ENCODE peak calls at places on chromosome 17, in six cellular contexts. One of them, this sample, is unnamed.

GRCh38 chr17:72387487-72387886 is 266.7 kb downstream of the SOX9 start:
- DNase-seq in A549: peak; percentile 63
- DNase-seq in activated CD8-positive, alpha-beta T cell treated with anti-CD3 and anti-CD28 coated beads for 36 hours: no peak
- DNase-seq in cardiac muscle cell: peak; percentile 85
- DNase-seq in left ventricle myocardium inferior: no peak
- DNase-seq in AG09309: peak; percentile 83
- DNase-seq in this sample: no peak

GRCh38 chr17:81471804-81472456 is 40.7 kb downstream of the ACTG1 start:
- DNase-seq in left ventricle myocardium inferior: no peak
- DNase-seq in activated CD8-positive, alpha-beta T cell treated with anti-CD3 and anti-CD28 coated beads for 36 hours: peak; percentile 45
- DNase-seq in A549: peak; percentile 80
- DNase-seq in AG09309: peak; percentile 74
- DNase-seq in cardiac muscle cell: peak; percentile 28
- DNase-seq in this sample: no peak

GRCh38 chr17:46769531-46770438 is 48.7 kb downstream of the WNT3 start:
- DNase-seq in A549: no peak
- DNase-seq in AG09309: no peak
- DNase-seq in cardiac muscle cell: no peak
- DNase-seq in activated CD8-positive, alpha-beta T cell treated with anti-CD3 and anti-CD28 coated beads for 36 hours: peak; percentile 30
- DNase-seq in left ventricle myocardium inferior: no peak
- DNase-seq in this sample: no peak

GRCh38 chr17:48630925-48631692 is 5.0 kb upstream of the HOXB9 start:
- DNase-seq in AG09309: no peak
- DNase-seq in activated CD8-positive, alpha-beta T cell treated with anti-CD3 and anti-CD28 coated beads for 36 hours: no peak
- DNase-seq in cardiac muscle cell: no peak
- DNase-seq in A549: no peak
- DNase-seq in left ventricle myocardium inferior: no peak
- DNase-seq in this sample: no peak

GRCh38 chr17:78923660-78924453 is 1.3 kb downstream of the TIMP2 start:
- DNase-seq in activated CD8-positive, alpha-beta T cell treated with anti-CD3 and anti-CD28 coated beads for 36 hours: peak; percentile 84
- DNase-seq in A549: peak; percentile 62
- DNase-seq in AG09309: no peak
- DNase-seq in left ventricle myocardium inferior: peak; percentile 61
- DNase-seq in cardiac muscle cell: no peak
- DNase-seq in this sample: no peak

GRCh38 chr17:74852237-74853047 is 7.2 kb downstream of the GRIN2C start:
- DNase-seq in left ventricle myocardium inferior: no peak
- DNase-seq in cardiac muscle cell: peak; percentile 35
- DNase-seq in activated CD8-positive, alpha-beta T cell treated with anti-CD3 and anti-CD28 coated beads for 36 hours: peak; percentile 53
- DNase-seq in AG09309: no peak
- DNase-seq in A549: no peak
- DNase-seq in this sample: no peak

GRCh38 chr17:79910985-79911361 is 71.7 kb upstream of the CBX4 start:
- DNase-seq in AG09309: no peak
- DNase-seq in A549: no peak
- DNase-seq in left ventricle myocardium inferior: no peak
- DNase-seq in cardiac muscle cell: no peak
- DNase-seq in activated CD8-positive, alpha-beta T cell treated with anti-CD3 and anti-CD28 coated beads for 36 hours: no peak
- DNase-seq in this sample: no peak

GRCh38 chr17:31627960-31628359 is 231.1 kb downstream of the COPRS start:
- DNase-seq in activated CD8-positive, alpha-beta T cell treated with anti-CD3 and anti-CD28 coated beads for 36 hours: no peak
- DNase-seq in AG09309: peak; percentile 47
- DNase-seq in cardiac muscle cell: no peak
- DNase-seq in A549: no peak
- DNase-seq in left ventricle myocardium inferior: no peak
- DNase-seq in this sample: no peak

GRCh38 chr17:1002771-1003555 is 6.0 kb downstream of the TIMM22 start:
- DNase-seq in cardiac muscle cell: peak; percentile 37
- DNase-seq in activated CD8-positive, alpha-beta T cell treated with anti-CD3 and anti-CD28 coated beads for 36 hours: no peak
- DNase-seq in AG09309: peak; percentile 52
- DNase-seq in A549: no peak
- DNase-seq in left ventricle myocardium inferior: no peak
- DNase-seq in this sample: no peak

GRCh38 chr17:12637015-12637414 is 28.7 kb upstream of the MYOCD start:
- DNase-seq in cardiac muscle cell: peak; percentile 87
- DNase-seq in activated CD8-positive, alpha-beta T cell treated with anti-CD3 and anti-CD28 coated beads for 36 hours: no peak
- DNase-seq in A549: peak; percentile 89
- DNase-seq in AG09309: peak; percentile 89
- DNase-seq in left ventricle myocardium inferior: no peak
- DNase-seq in this sample: no peak

GRCh38 chr17:81366648-81367047 is 28.6 kb upstream of the BAHCC1 start:
- DNase-seq in A549: no peak
- DNase-seq in cardiac muscle cell: no peak
- DNase-seq in activated CD8-positive, alpha-beta T cell treated with anti-CD3 and anti-CD28 coated beads for 36 hours: no peak
- DNase-seq in AG09309: no peak
- DNase-seq in left ventricle myocardium inferior: no peak
- DNase-seq in this sample: no peak

GRCh38 chr17:8728251-8728925 is 16.2 kb downstream of the CCDC42 start:
- DNase-seq in AG09309: no peak
- DNase-seq in activated CD8-positive, alpha-beta T cell treated with anti-CD3 and anti-CD28 coated beads for 36 hours: no peak
- DNase-seq in cardiac muscle cell: peak; percentile 17
- DNase-seq in left ventricle myocardium inferior: no peak
- DNase-seq in A549: no peak
- DNase-seq in this sample: no peak

GRCh38 chr17:8016632-8017424 is 14.4 kb downstream of the GUCY2D start:
- DNase-seq in activated CD8-positive, alpha-beta T cell treated with anti-CD3 and anti-CD28 coated beads for 36 hours: peak; percentile 77
- DNase-seq in cardiac muscle cell: peak; percentile 76
- DNase-seq in AG09309: no peak
- DNase-seq in A549: peak; percentile 66
- DNase-seq in left ventricle myocardium inferior: no peak
- DNase-seq in this sample: no peak

GRCh38 chr17:43363926-43364285 is 34.9 kb upstream of the ARL4D start:
- DNase-seq in activated CD8-positive, alpha-beta T cell treated with anti-CD3 and anti-CD28 coated beads for 36 hours: no peak
- DNase-seq in cardiac muscle cell: no peak
- DNase-seq in AG09309: no peak
- DNase-seq in left ventricle myocardium inferior: no peak
- DNase-seq in A549: no peak
- DNase-seq in this sample: no peak

GRCh38 chr17:82876149-82876548 is 36.3 kb upstream of the ZNF750 start:
- DNase-seq in activated CD8-positive, alpha-beta T cell treated with anti-CD3 and anti-CD28 coated beads for 36 hours: no peak
- DNase-seq in A549: no peak
- DNase-seq in cardiac muscle cell: peak; percentile 5
- DNase-seq in AG09309: no peak
- DNase-seq in left ventricle myocardium inferior: no peak
- DNase-seq in this sample: no peak

GRCh38 chr17:41413353-41413752 is 11.0 kb downstream of the KRT37 start:
- DNase-seq in AG09309: no peak
- DNase-seq in A549: no peak
- DNase-seq in activated CD8-positive, alpha-beta T cell treated with anti-CD3 and anti-CD28 coated beads for 36 hours: no peak
- DNase-seq in left ventricle myocardium inferior: no peak
- DNase-seq in cardiac muscle cell: no peak
- DNase-seq in this sample: no peak

GRCh38 chr17:79874329-79874981 is 35.2 kb upstream of the CBX4 start:
- DNase-seq in left ventricle myocardium inferior: no peak
- DNase-seq in activated CD8-positive, alpha-beta T cell treated with anti-CD3 and anti-CD28 coated beads for 36 hours: peak; percentile 54
- DNase-seq in cardiac muscle cell: peak; percentile 40
- DNase-seq in AG09309: no peak
- DNase-seq in A549: peak; percentile 72
- DNase-seq in this sample: no peak

GRCh38 chr17:73647331-73647730 is 3.1 kb upstream of the SDK2 start:
- DNase-seq in left ventricle myocardium inferior: no peak
- DNase-seq in A549: no peak
- DNase-seq in activated CD8-positive, alpha-beta T cell treated with anti-CD3 and anti-CD28 coated beads for 36 hours: no peak
- DNase-seq in cardiac muscle cell: no peak
- DNase-seq in AG09309: no peak
- DNase-seq in this sample: no peak

GRCh38 chr17:73648543-73648820 is 4.2 kb upstream of the SDK2 start:
- DNase-seq in AG09309: no peak
- DNase-seq in activated CD8-positive, alpha-beta T cell treated with anti-CD3 and anti-CD28 coated beads for 36 hours: no peak
- DNase-seq in cardiac muscle cell: no peak
- DNase-seq in A549: no peak
- DNase-seq in left ventricle myocardium inferior: no peak
- DNase-seq in this sample: no peak

GRCh38 chr17:73647767-73648542 is 3.7 kb upstream of the SDK2 start:
- DNase-seq in AG09309: no peak
- DNase-seq in activated CD8-positive, alpha-beta T cell treated with anti-CD3 and anti-CD28 coated beads for 36 hours: no peak
- DNase-seq in left ventricle myocardium inferior: no peak
- DNase-seq in cardiac muscle cell: no peak
- DNase-seq in A549: no peak
- DNase-seq in this sample: no peak

GRCh38 chr17:73645050-73645871 is 1.0 kb upstream of the SDK2 start:
- DNase-seq in left ventricle myocardium inferior: peak; percentile 60
- DNase-seq in cardiac muscle cell: peak; percentile 57
- DNase-seq in A549: peak; percentile 59
- DNase-seq in activated CD8-positive, alpha-beta T cell treated with anti-CD3 and anti-CD28 coated beads for 36 hours: peak; percentile 60
- DNase-seq in AG09309: no peak
- DNase-seq in this sample: no peak

DNA sequence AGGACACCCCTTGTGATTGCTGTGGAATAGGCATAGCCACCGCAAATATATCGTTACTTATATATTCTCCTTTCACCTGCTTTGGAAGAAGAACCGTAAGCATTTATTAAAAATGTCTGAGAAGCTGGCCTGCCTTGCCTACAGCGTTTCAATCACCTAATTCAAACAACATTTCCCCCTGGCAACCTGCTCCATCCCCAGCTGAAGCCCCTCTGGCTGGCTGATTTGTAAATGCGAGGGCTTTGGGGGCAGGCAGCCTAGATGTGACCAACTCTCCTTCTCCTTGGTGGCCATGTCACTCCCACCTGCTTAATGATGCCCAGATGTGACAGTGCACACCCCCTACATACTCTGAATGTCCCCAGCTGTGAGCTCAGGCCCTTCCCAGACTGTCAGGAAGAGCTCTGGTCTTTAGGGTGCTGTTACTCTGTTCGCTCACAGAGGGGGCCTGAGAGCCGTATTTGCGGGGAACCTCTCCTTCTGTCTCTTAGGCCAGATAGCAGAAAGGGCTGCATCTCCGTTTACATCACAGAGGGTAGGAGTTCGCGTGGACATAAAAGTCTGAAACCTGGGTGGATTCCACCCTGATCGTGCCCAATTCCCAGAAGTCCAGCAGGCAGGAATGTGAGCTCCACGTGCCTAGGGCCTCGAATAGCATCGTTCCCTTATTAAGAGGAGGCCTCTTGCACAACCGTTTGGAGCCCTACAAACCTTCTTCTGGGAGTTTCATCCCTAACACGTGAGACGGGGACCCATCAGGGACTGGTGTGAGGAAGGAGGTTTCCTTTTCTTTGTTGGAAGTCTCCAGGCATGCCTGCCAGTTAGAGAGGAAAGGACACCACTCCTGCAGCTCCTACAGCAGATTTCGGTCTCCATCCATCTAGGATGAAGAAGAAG is 2.4 kb upstream of the SDK2 start:
- DNase-seq in activated CD8-positive, alpha-beta T cell treated with anti-CD3 and anti-CD28 coated beads for 36 hours: peak; percentile 43
- DNase-seq in AG09309: no peak
- DNase-seq in A549: peak; percentile 50
- DNase-seq in left ventricle myocardium inferior: no peak
- DNase-seq in cardiac muscle cell: peak; percentile 4
- DNase-seq in this sample: no peak
- TF ChIP-seq CTCF in activated CD8-positive, alpha-beta T cell treated with anti-CD3 and anti-CD28 coated beads for 36 hours: peak; percentile 14
- TF ChIP-seq CTCF in AG09309: no peak
- TF ChIP-seq CTCF in A549: peak; percentile 6
- TF ChIP-seq CTCF in left ventricle myocardium inferior: no peak
- TF ChIP-seq CTCF in cardiac muscle cell: peak; percentile 15
- TF ChIP-seq CTCF in this sample: no peak

GRCh38 chr17:39939588-39940419 is 12.3 kb downstream of the LRRC3C start:
- DNase-seq in left ventricle myocardium inferior: no peak
- DNase-seq in activated CD8-positive, alpha-beta T cell treated with anti-CD3 and anti-CD28 coated beads for 36 hours: peak; percentile 82
- DNase-seq in AG09309: peak; percentile 59
- DNase-seq in A549: peak; percentile 62
- DNase-seq in cardiac muscle cell: peak; percentile 72
- DNase-seq in this sample: no peak
- TF ChIP-seq CTCF in left ventricle myocardium inferior: peak; percentile 45
- TF ChIP-seq CTCF in activated CD8-positive, alpha-beta T cell treated with anti-CD3 and anti-CD28 coated beads for 36 hours: peak; percentile 10
- TF ChIP-seq CTCF in AG09309: peak; percentile 67
- TF ChIP-seq CTCF in A549: peak; percentile 47
- TF ChIP-seq CTCF in cardiac muscle cell: peak; percentile 58
- TF ChIP-seq CTCF in this sample: no peak

GRCh38 chr17:3669085-3669347 is 404 bp downstream of the EMC6 start:
- DNase-seq in activated CD8-positive, alpha-beta T cell treated with anti-CD3 and anti-CD28 coated beads for 36 hours: no peak
- DNase-seq in A549: no peak
- DNase-seq in left ventricle myocardium inferior: no peak
- DNase-seq in cardiac muscle cell: no peak
- DNase-seq in AG09309: no peak
- DNase-seq in this sample: no peak

GRCh38 chr17:3666516-3666915 is 1.9 kb downstream of the TAX1BP3 start:
- DNase-seq in AG09309: no peak
- DNase-seq in activated CD8-positive, alpha-beta T cell treated with anti-CD3 and anti-CD28 coated beads for 36 hours: no peak
- DNase-seq in cardiac muscle cell: no peak
- DNase-seq in A549: no peak
- DNase-seq in left ventricle myocardium inferior: no peak
- DNase-seq in this sample: no peak

GRCh38 chr17:3668279-3669084 is at the start of the genes EMC6 and TAX1BP3:
- DNase-seq in activated CD8-positive, alpha-beta T cell treated with anti-CD3 and anti-CD28 coated beads for 36 hours: peak; percentile 98
- DNase-seq in AG09309: peak; percentile 84
- DNase-seq in left ventricle myocardium inferior: peak; percentile 99
- DNase-seq in A549: peak; percentile 99
- DNase-seq in cardiac muscle cell: peak; percentile 98
- DNase-seq in this sample: peak; percentile 92

GRCh38 chr17:3665834-3666233 is 2.5 kb downstream of the TAX1BP3 start:
- DNase-seq in cardiac muscle cell: no peak
- DNase-seq in A549: no peak
- DNase-seq in left ventricle myocardium inferior: peak; percentile 53
- DNase-seq in activated CD8-positive, alpha-beta T cell treated with anti-CD3 and anti-CD28 coated beads for 36 hours: no peak
- DNase-seq in AG09309: no peak
- DNase-seq in this sample: no peak

DNA sequence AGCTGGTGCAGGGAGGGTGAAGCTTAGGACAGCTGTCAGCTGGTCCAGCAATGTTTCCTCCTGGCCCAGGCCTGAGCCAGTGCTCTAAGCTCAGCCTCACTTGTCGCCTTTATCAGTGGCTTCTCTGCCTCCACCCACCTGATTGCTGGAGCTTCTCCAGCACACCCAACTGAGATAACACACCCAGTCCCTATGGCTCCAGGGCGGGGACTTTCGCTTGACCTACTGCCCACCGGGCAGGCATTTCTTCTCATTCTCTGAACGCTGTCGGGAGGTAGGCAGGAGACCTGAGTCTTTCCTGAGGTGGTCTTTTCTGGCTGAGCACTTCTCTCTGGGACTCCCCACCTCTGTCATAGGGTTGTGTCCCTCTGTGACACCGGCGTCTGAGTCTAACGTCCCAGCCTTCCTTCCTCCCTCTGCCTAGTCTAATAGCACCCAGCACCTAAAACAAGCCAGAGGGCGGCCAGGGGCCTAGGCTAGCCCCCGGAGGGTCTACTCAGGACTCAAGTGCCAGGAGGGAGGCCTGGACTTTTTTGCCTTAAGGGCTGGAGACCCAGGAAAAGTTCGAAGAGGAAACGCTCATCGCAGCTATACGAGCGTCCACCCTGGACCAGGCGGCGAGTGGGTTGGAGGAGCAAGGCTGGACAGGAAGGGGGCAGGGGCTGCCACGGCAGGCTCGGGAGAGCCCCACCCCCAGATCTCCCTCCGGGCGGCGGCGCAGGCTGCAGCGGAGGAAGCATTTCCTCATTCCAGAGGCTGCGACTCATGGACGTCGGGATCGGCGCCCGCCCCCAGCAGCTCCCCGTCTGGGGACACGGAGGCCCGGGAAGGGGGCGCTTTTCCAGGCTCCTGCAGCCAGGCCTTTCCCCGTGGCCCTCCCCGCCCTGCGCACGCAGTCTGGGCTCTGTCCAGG is 756 bp downstream of the TAX1BP3 start:
- DNase-seq in left ventricle myocardium inferior: peak; percentile 91
- DNase-seq in cardiac muscle cell: peak; percentile 96
- DNase-seq in AG09309: peak; percentile 66
- DNase-seq in activated CD8-positive, alpha-beta T cell treated with anti-CD3 and anti-CD28 coated beads for 36 hours: peak; percentile 9
- DNase-seq in A549: peak; percentile 90
- DNase-seq in this sample: peak; percentile 45
- TF ChIP-seq CTCF in left ventricle myocardium inferior: no peak
- TF ChIP-seq CTCF in cardiac muscle cell: no peak
- TF ChIP-seq CTCF in AG09309: peak; percentile 4
- TF ChIP-seq CTCF in activated CD8-positive, alpha-beta T cell treated with anti-CD3 and anti-CD28 coated beads for 36 hours: no peak
- TF ChIP-seq CTCF in A549: peak; percentile 11
- TF ChIP-seq CTCF in this sample: no peak

GRCh38 chr17:51703364-51704341 is 443.3 kb downstream of the UTP18 start:
- DNase-seq in activated CD8-positive, alpha-beta T cell treated with anti-CD3 and anti-CD28 coated beads for 36 hours: no peak
- DNase-seq in AG09309: no peak
- DNase-seq in cardiac muscle cell: peak; percentile 27
- DNase-seq in A549: no peak
- DNase-seq in left ventricle myocardium inferior: peak; percentile 70
- DNase-seq in this sample: no peak
- TF ChIP-seq CTCF in activated CD8-positive, alpha-beta T cell treated with anti-CD3 and anti-CD28 coated beads for 36 hours: no peak
- TF ChIP-seq CTCF in AG09309: no peak
- TF ChIP-seq CTCF in cardiac muscle cell: no peak
- TF ChIP-seq CTCF in A549: no peak
- TF ChIP-seq CTCF in left ventricle myocardium inferior: no peak
- TF ChIP-seq CTCF in this sample: no peak